ENCODE peak calls at places on chromosome 16, in nine cellular contexts. J is upper lobe of left lung, R is cardiac muscle cell, Q is tibial artery, F is IMR-90, I is sigmoid colon, N is GM23248, G is PC-3, W is DND-41. H is an unnamed sample.
A peak's percentile ranks its signal among the peaks of the same experiment; 100 is the strongest.

GRCh38 chr16:67158637-67159600 is 790 bp downstream of the TRADD start:
- DNase-seq in W (peak; percentile 77), I (no peak), F (no peak), R (peak; percentile 34), N (peak; percentile 67), J (peak; percentile 81), G (peak; percentile 49), Q (no peak), H (peak; percentile 70)

GRCh38 chr16:67803894-67804293 is 2.5 kb downstream of the RANBP10 start:
- DNase-seq in W (no peak), J (no peak), F (no peak), I (no peak), Q (no peak), R (no peak), G (no peak), N (no peak), H (no peak)

GRCh38 chr16:68737046-68737729 is at the start of gene CDH1:
- DNase-seq in I (no peak), G (peak; percentile 86), R (no peak), J (peak; percentile 94), W (no peak), F (no peak), Q (no peak), N (no peak), H (peak; percentile 70)

GRCh38 chr16:88103581-88104188 is 152.5 kb downstream of the BANP start:
- DNase-seq in R (no peak), Q (no peak), I (no peak), G (no peak), F (no peak), J (peak; percentile 29), W (no peak), N (no peak), H (no peak)

GRCh38 chr16:50774405-50774804 is 32.5 kb downstream of the CYLD start:
- DNase-seq in W (no peak), R (no peak), G (no peak), Q (no peak), I (no peak), F (no peak), J (no peak), N (no peak), H (no peak)

GRCh38 chr16:53084141-53084541 is 29.4 kb downstream of the CHD9 start:
- DNase-seq in J (no peak), I (no peak), F (no peak), Q (peak; percentile 80), W (no peak), G (no peak), R (no peak), N (no peak), H (no peak)

GRCh38 chr16:87834015-87834667 is 35.2 kb downstream of the SLC7A5 start:
- DNase-seq in Q (no peak), R (no peak), J (peak; percentile 55), G (no peak), I (no peak), W (no peak), F (no peak), N (no peak), H (no peak)

GRCh38 chr16:15439102-15439501 is 4.7 kb downstream of the BMERB1 start:
- DNase-seq in F (no peak), R (no peak), G (no peak), J (no peak), Q (no peak), N (no peak), I (no peak), W (no peak), H (no peak)

GRCh38 chr16:68116256-68116853 is 31.2 kb downstream of the NFATC3 start:
- DNase-seq in J (no peak), R (peak; percentile 59), N (peak; percentile 61), G (peak; percentile 48), I (no peak), W (no peak), F (peak; percentile 51), Q (no peak), H (no peak)

GRCh38 chr16:69187891-69188451 is 1.0 kb downstream of the SNTB2 start:
- DNase-seq in F (no peak), Q (peak; percentile 74), W (peak; percentile 46), G (peak; percentile 36), R (peak; percentile 44), N (peak; percentile 64), I (peak; percentile 83), J (no peak), H (no peak)

GRCh38 chr16:80964351-80964750 is 42.3 kb downstream of the CMC2 start:
- DNase-seq in F (no peak), R (no peak), G (no peak), W (no peak), Q (no peak), I (no peak), J (no peak), N (no peak), H (no peak)

GRCh38 chr16:9406039-9406438 is 314.6 kb downstream of the HAPSTR1 start:
- DNase-seq in F (no peak), J (no peak), R (no peak), N (no peak), I (no peak), Q (no peak), W (no peak), G (no peak), H (no peak)

GRCh38 chr16:56944954-56945839 is 13.3 kb downstream of the HERPUD1 start:
- DNase-seq in R (no peak), I (peak; percentile 48), F (peak; percentile 69), J (no peak), W (no peak), Q (peak; percentile 51), G (peak; percentile 65), N (no peak), H (no peak)

GRCh38 chr16:83903739-83904138 is 4.8 kb downstream of the MLYCD start:
- DNase-seq in G (no peak), N (peak; percentile 28), F (peak; percentile 60), Q (no peak), R (peak; percentile 64), W (no peak), I (peak; percentile 91), J (peak; percentile 13), H (no peak)

GRCh38 chr16:77675464-77676324 is 46.6 kb upstream of the NUDT7 start:
- DNase-seq in W (peak; percentile 65), F (peak; percentile 78), I (peak; percentile 78), Q (peak; percentile 71), R (peak; percentile 81), G (peak; percentile 74), J (no peak), N (peak; percentile 81), H (peak; percentile 82)

GRCh38 chr16:51237861-51238378 is 86.8 kb upstream of the SALL1 start:
- DNase-seq in F (no peak), N (no peak), I (no peak), J (no peak), Q (no peak), G (no peak), R (no peak), W (no peak), H (peak; percentile 86)

DNA sequence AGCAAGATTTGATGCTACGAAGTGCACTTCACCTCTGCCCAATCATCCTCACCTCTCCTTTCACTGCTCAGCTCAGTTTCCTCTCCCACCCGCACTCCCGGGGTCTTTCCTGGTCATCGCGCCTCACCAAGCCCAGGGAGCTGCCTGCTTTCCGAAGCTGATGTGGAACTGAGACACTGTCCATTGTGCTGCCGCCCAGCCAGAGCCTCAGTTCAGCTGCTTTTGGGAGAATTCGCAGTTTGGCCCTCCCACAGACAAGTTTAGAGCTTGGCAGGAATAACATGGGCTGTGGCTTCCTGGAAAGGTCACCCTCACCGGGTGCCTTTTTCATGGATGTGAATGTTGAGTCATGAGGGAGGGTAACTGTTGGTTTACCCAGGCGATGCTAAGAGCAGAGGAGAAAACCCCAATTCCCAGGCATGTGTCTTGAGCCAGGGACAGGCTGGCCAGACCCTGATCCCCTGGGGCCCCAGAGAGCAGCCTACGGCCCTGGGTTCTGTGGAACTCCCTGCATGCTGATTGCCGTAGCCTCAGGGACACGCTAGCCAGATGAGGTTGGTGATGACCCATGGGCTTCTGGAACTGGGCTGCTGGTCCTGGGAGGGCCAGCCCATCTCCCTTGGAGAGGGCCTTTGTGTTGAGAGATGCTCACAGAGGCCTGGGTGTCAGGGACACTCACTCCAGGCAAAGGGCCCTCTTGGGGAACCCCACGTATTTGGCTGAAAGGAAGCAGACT is 1687.5 kb downstream of the TP53TG3F start:
- DNase-seq in G (no peak), F (no peak), W (no peak), I (no peak), J (no peak), Q (no peak), N (no peak), R (no peak), H (no peak)
- H3K9me3 ChIP-seq in G (no peaks in the 10 kb centered on the region), F (peaks cover 51% of the 10 kb centered on the region), W (peaks cover 39% of the 10 kb centered on the region), I (no peaks in the 10 kb centered on the region), J (no peaks in the 10 kb centered on the region), Q (peaks cover 9% of the 10 kb centered on the region), N (no peaks in the 10 kb centered on the region), R (no peaks in the 10 kb centered on the region), H (peaks cover 6% of the 10 kb centered on the region)

GRCh38 chr16:59905131-59905530 is 1171.0 kb upstream of the GOT2 start:
- DNase-seq in J (no peak), N (no peak), Q (no peak), R (no peak), G (peak; percentile 38), F (no peak), W (no peak), I (no peak), H (no peak)

GRCh38 chr16:59905628-59906027 is 1171.5 kb upstream of the GOT2 start:
- DNase-seq in Q (no peak), J (no peak), N (peak; percentile 24), W (no peak), I (no peak), R (no peak), G (peak; percentile 50), F (no peak), H (no peak)

GRCh38 chr16:59913666-59914065 is 1179.5 kb upstream of the GOT2 start:
- DNase-seq in G (no peak), Q (no peak), J (no peak), N (no peak), W (no peak), F (no peak), I (no peak), R (no peak), H (no peak)

GRCh38 chr16:59907671-59908070 is 1173.6 kb upstream of the GOT2 start:
- DNase-seq in N (no peak), R (no peak), W (no peak), G (no peak), J (no peak), Q (no peak), F (no peak), I (no peak), H (peak; percentile 20)

GRCh38 chr16:59909262-59909661 is 1175.1 kb upstream of the GOT2 start:
- DNase-seq in J (no peak), I (no peak), Q (no peak), R (no peak), G (no peak), N (peak; percentile 8), W (no peak), F (no peak), H (no peak)
- H3K9me3 ChIP-seq in J (no peaks in the 10 kb centered on the region), I (no peaks in the 10 kb centered on the region), Q (no peaks in the 10 kb centered on the region), R (no peaks in the 10 kb centered on the region), G (no peaks in the 10 kb centered on the region), N (no peaks in the 10 kb centered on the region), W (no peaks in the 10 kb centered on the region), F (no peaks in the 10 kb centered on the region), H (no peaks in the 10 kb centered on the region)

GRCh38 chr16:3388325-3388724 is 12.5 kb downstream of the ZSCAN32 start:
- DNase-seq in N (no peak), J (no peak), G (no peak), Q (no peak), F (no peak), W (no peak), R (no peak), I (no peak), H (no peak)
- H3K9me3 ChIP-seq in N (peaks cover 10% of the 10 kb centered on the region), J (peaks cover 50% of the 10 kb centered on the region), G (peaks cover 12% of the 10 kb centered on the region), Q (peaks cover 68% of the 10 kb centered on the region), F (peaks cover 63% of the 10 kb centered on the region), W (peaks cover 28% of the 10 kb centered on the region), R (no peaks in the 10 kb centered on the region), I (peaks cover 34% of the 10 kb centered on the region), H (peaks cover 9% of the 10 kb centered on the region)

GRCh38 chr16:54605536-54606066 is 319.0 kb upstream of the IRX3 start:
- DNase-seq in N (no peak), I (no peak), G (no peak), F (no peak), J (no peak), W (no peak), R (no peak), Q (no peak), H (no peak)
- H3K9me3 ChIP-seq in N (no peaks in the 10 kb centered on the region), I (no peaks in the 10 kb centered on the region), G (no peaks in the 10 kb centered on the region), F (peaks cover 1% of the 10 kb centered on the region), J (peaks cover 4% of the 10 kb centered on the region), W (peaks cover 11% of the 10 kb centered on the region), R (no peaks in the 10 kb centered on the region), Q (peaks cover 19% of the 10 kb centered on the region), H (peaks cover 10% of the 10 kb centered on the region)

H was measured in neural progenitor cell.